ENCODE peak calls at places on chromosomes 2 and 18, in eight cellular contexts. D, Z, O, E, H, V, P and I are unnamed samples.

GRCh38 chr2:135164431-135164830 is 112.3 kb downstream of the RAB3GAP1 start:
- DNase-seq in D (peak), Z (no peak), O (no peak), E (no peak), H (peak), V (peak), P (no peak), I (no peak)

GRCh38 chr2:136363921-136364320 is 246.0 kb upstream of the CXCR4 start:
- DNase-seq in D (no peak), Z (no peak), O (no peak), E (no peak), H (no peak), V (no peak), P (no peak), I (no peak)

GRCh38 chr18:73283032-73283431 is 415.2 kb upstream of the NETO1 start:
- DNase-seq in D (no peak), Z (no peak), O (no peak), E (no peak), H (no peak), V (peak), P (no peak), I (no peak)

GRCh38 chr2:23711979-23712755 is 214.8 kb downstream of the ATAD2B start:
- DNase-seq in D (no peak), Z (no peak), O (no peak), E (no peak), H (peak), V (peak), P (peak), I (peak)

GRCh38 chr2:18790465-18791171 is 201.2 kb upstream of the NT5C1B start:
- DNase-seq in D (peak), Z (no peak), O (no peak), E (no peak), H (peak), V (no peak), P (no peak), I (no peak)

GRCh38 chr2:168119519-168120141 is 127.8 kb downstream of the STK39 start:
- DNase-seq in D (peak), Z (peak), O (peak), E (no peak), H (peak), V (peak), P (peak), I (no peak)

GRCh38 chr18:49980869-49981268 is 167.5 kb upstream of the ACAA2 start:
- DNase-seq in D (no peak), Z (no peak), O (no peak), E (no peak), H (no peak), V (no peak), P (no peak), I (no peak)

GRCh38 chr2:23624378-23624777 is 239.4 kb downstream of the KLHL29 start:
- DNase-seq in D (no peak), Z (peak), O (peak), E (no peak), H (no peak), V (no peak), P (no peak), I (peak)

GRCh38 chr2:70498054-70498453 is 55.6 kb downstream of the TGFA start:
- DNase-seq in D (peak), Z (peak), O (peak), E (no peak), H (no peak), V (no peak), P (no peak), I (no peak)

GRCh38 chr2:197306024-197306690 is 4.4 kb downstream of the ANKRD44 start:
- DNase-seq in D (no peak), Z (peak), O (no peak), E (no peak), H (no peak), V (no peak), P (no peak), I (no peak)

GRCh38 chr2:136058951-136059530 is 58.9 kb downstream of the CXCR4 start:
- DNase-seq in D (no peak), Z (peak), O (no peak), E (no peak), H (no peak), V (no peak), P (no peak), I (no peak)

GRCh38 chr2:115574667-115575066 is 1132.2 kb downstream of the DPP10 start:
- DNase-seq in D (no peak), Z (no peak), O (no peak), E (no peak), H (no peak), V (no peak), P (no peak), I (no peak)

GRCh38 chr2:213995400-213996105 is 415.3 kb upstream of the VWC2L start:
- DNase-seq in D (peak), Z (no peak), O (peak), E (no peak), H (peak), V (peak), P (no peak), I (no peak)

GRCh38 chr2:124091721-124092120 is 66.6 kb downstream of the CNTNAP5 start:
- DNase-seq in D (no peak), Z (no peak), O (no peak), E (no peak), H (no peak), V (no peak), P (no peak), I (no peak)

GRCh38 chr2:200592414-200593075 is 6.7 kb downstream of the AOX1 start:
- DNase-seq in D (peak), Z (peak), O (peak), E (no peak), H (peak), V (no peak), P (peak), I (no peak)

GRCh38 chr2:230181245-230181644 is 38.5 kb downstream of the SP110 start:
- DNase-seq in D (no peak), Z (no peak), O (peak), E (no peak), H (no peak), V (no peak), P (no peak), I (no peak)

GRCh38 chr2:100692906-100693305 is 127.0 kb upstream of the NPAS2 start:
- DNase-seq in D (no peak), Z (no peak), O (no peak), E (no peak), H (no peak), V (no peak), P (no peak), I (no peak)

GRCh38 chr18:34122724-34123334 is 101.9 kb downstream of the NOL4 start:
- DNase-seq in D (peak), Z (peak), O (peak), E (no peak), H (peak), V (peak), P (peak), I (peak)

GRCh38 chr18:58625839-58626238 is 3.1 kb downstream of the ALPK2 start:
- DNase-seq in D (no peak), Z (no peak), O (no peak), E (no peak), H (no peak), V (no peak), P (no peak), I (no peak)

GRCh38 chr2:39741871-39742270 is 37.2 kb downstream of the THUMPD2 start:
- DNase-seq in D (no peak), Z (no peak), O (no peak), E (no peak), H (no peak), V (no peak), P (no peak), I (no peak)